ENCODE peak calls at places on chromosomes 7 and 10, in six cellular contexts. Z, H, Q, L, U and K are unnamed samples.

GRCh38 chr10:50152792-50153272 is 85.1 kb downstream of the WASHC2A start:
- DNase-seq in Z (no peak), H (peak; percentile 20), Q (peak; percentile 38), L (no peak), U (no peak), K (no peak)

GRCh38 chr10:28250782-28251181 is 52.1 kb downstream of the MPP7 start:
- DNase-seq in Z (no peak), H (no peak), Q (no peak), L (peak; percentile 40), U (peak; percentile 22), K (no peak)

GRCh38 chr10:127151981-127152699 is 44.3 kb downstream of the INSYN2A start:
- DNase-seq in Z (no peak), H (no peak), Q (no peak), L (no peak), U (no peak), K (no peak)

GRCh38 chr7:52668435-52668834 is 367.0 kb upstream of the POM121L12 start:
- DNase-seq in Z (no peak), H (no peak), Q (no peak), L (no peak), U (no peak), K (no peak)

GRCh38 chr7:158097511-158098124 is 490.0 kb downstream of the PTPRN2 start:
- DNase-seq in Z (no peak), H (no peak), Q (no peak), L (no peak), U (no peak), K (no peak)

GRCh38 chr10:114024876-114025609 is 18.6 kb upstream of the ADRB1 start:
- DNase-seq in Z (peak; percentile 25), H (no peak), Q (no peak), L (peak; percentile 42), U (no peak), K (no peak)

GRCh38 chr7:127983804-127984332 is 47.4 kb downstream of the LRRC4 start:
- DNase-seq in Z (no peak), H (no peak), Q (no peak), L (no peak), U (peak; percentile 45), K (no peak)

GRCh38 chr10:95262763-95263518 is 27.9 kb downstream of the PDLIM1 start:
- DNase-seq in Z (no peak), H (no peak), Q (no peak), L (no peak), U (no peak), K (no peak)

GRCh38 chr10:79193694-79194382 is 125.1 kb downstream of the ZMIZ1 start:
- DNase-seq in Z (peak; percentile 57), H (no peak), Q (no peak), L (no peak), U (no peak), K (no peak)

GRCh38 chr7:36521911-36522310 is 132.2 kb downstream of the ANLN start:
- DNase-seq in Z (no peak), H (no peak), Q (no peak), L (no peak), U (no peak), K (no peak)

GRCh38 chr10:119521443-119522204 is 20.9 kb downstream of the RGS10 start:
- DNase-seq in Z (no peak), H (no peak), Q (no peak), L (no peak), U (peak; percentile 59), K (no peak)

GRCh38 chr10:53298443-53298842 is 525.9 kb upstream of the MBL2 start:
- DNase-seq in Z (no peak), H (no peak), Q (no peak), L (no peak), U (no peak), K (no peak)

GRCh38 chr10:3486346-3487065 is 298.5 kb downstream of the KLF6 start:
- DNase-seq in Z (no peak), H (peak; percentile 93), Q (peak; percentile 85), L (no peak), U (peak; percentile 25), K (peak; percentile 88)

GRCh38 chr7:12802070-12802469 is 114.6 kb downstream of the ARL4A start:
- DNase-seq in Z (no peak), H (peak; percentile 69), Q (no peak), L (no peak), U (peak; percentile 37), K (no peak)

GRCh38 chr10:103660364-103661197 is 167.1 kb downstream of the NEURL1 start:
- DNase-seq in Z (peak; percentile 24), H (no peak), Q (no peak), L (no peak), U (peak; percentile 22), K (no peak)

DNA sequence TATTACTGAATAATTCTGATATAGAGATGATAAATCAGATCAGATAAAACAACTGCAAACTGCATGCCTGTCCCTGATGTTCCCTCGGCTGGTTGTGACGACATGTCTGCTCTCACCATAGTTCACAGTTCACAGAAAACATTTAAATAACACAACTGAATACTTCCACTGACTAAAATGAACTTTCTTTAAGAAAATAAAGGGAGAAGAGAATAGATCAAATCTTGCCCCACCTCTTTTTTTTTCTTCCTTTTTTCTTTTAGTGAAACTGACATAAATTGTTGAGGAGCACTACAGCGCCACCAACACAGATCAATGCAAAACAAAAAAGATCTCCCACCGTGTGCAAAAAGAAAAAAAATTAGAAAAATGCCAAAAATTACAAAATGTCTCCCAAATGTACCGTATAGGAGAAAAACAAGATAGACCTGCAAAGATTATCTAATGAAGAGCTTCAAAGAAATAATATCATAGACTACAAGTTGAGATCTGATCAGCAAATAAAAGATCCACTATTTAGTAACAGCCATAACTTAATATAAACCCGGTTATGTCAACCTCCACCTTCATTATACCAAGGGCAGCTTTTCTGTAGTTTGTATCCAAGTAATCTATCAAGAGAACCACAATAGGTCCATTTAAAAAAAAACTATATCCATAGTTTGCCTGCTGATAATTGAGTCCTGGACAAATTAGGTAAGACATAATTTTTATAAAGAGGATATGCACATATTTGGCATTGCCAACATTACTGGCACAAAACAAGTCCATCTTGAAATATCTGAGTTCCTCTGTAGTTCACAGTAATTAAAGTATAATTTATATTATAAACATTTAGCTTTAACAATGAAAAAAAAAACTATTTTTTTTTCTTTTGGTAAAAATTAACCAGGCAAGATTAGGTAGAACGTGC is 30.8 kb upstream of the EPC1 start:
- DNase-seq in Z (no peak), H (no peak), Q (peak; percentile 7), L (peak; percentile 41), U (peak; percentile 79), K (peak; percentile 30)
- TF ChIP-seq CTCF in Z (no peak), H (no peak), Q (peak; percentile 48), L (peak; percentile 55), U (no peak), K (peak; percentile 52)

DNA sequence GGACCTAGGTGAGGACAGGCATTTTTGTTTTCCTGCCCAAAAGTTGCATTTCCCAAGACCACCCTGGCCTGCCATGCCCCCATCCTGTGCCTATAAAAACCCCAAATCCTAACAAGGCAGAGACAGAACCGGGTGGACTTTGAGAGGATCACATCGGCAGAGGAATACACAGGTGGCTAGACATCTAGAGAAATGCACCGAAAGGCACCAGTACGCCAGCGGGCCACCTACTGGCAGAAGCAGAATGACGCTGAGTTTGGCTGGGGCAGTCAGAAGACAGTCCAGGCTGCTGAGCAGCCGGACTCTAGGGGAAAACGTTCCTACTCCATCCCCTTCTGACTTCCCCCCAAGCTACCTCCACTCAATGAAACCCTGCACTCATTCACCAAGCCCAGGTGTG is 2.8 kb downstream of the AKR1C4 start:
- DNase-seq in Z (no peak), H (no peak), Q (peak; percentile 10), L (no peak), U (no peak), K (no peak)
- TF ChIP-seq CTCF in Z (no peak), H (no peak), Q (peak; percentile 14), L (no peak), U (no peak), K (peak; percentile 32)

DNA sequence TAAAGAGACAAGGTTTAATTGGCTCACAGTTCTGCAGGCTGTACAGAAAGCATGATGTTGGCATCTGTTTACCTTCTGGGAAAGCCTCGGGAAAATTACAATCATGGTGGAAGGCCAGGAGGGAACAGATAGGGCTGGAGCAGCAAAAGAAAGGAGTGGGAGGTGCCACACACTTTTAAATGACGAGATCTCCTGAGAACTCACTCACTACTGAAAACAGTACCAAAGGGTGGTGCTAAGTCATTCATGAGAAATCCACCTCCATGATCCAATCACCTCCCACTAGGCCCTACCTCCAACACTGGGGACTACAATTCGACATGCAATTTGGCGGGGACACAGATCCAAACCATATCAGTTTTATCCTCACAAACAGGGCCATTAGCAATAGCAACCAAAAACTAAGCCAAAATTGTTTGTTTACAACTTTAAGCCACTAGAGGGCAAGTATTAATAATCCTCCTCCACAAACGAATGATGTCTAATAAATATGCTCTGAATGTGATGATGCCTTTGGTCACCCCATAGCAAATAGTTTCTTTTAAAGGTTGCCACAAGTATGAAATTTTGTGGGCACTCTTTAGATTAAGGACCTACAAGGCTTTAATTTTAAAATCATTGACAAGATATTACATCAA is 129.2 kb upstream of the NRBF2 start:
- DNase-seq in Z (no peak), H (no peak), Q (no peak), L (no peak), U (no peak), K (no peak)
- TF ChIP-seq CTCF in Z (no peak), H (no peak), Q (peak; percentile 42), L (peak; percentile 40), U (peak; percentile 16), K (peak; percentile 39)

GRCh38 chr10:99781734-99782429 is 558 bp upstream of the ABCC2 start:
- DNase-seq in Z (no peak), H (no peak), Q (no peak), L (no peak), U (peak; percentile 87), K (no peak)

GRCh38 chr10:99779335-99779734 is 3.1 kb upstream of the ABCC2 start:
- DNase-seq in Z (no peak), H (no peak), Q (no peak), L (no peak), U (peak; percentile 95), K (no peak)

GRCh38 chr10:99775850-99776249 is 6.6 kb upstream of the ABCC2 start:
- DNase-seq in Z (no peak), H (no peak), Q (no peak), L (no peak), U (peak; percentile 78), K (peak; percentile 80)

GRCh38 chr10:99782447-99783286 is at the start of gene ABCC2:
- DNase-seq in Z (no peak), H (no peak), Q (no peak), L (no peak), U (no peak), K (no peak)

GRCh38 chr10:99777918-99778716 is 4.3 kb upstream of the ABCC2 start:
- DNase-seq in Z (no peak), H (no peak), Q (peak; percentile 36), L (peak; percentile 17), U (peak; percentile 37), K (no peak)
- TF ChIP-seq CTCF in Z (no peak), H (no peak), Q (no peak), L (no peak), U (no peak), K (no peak)

GRCh38 chr7:42642699-42643098 is 269.2 kb downstream of the C7orf25 start:
- DNase-seq in Z (no peak), H (no peak), Q (no peak), L (no peak), U (no peak), K (no peak)

GRCh38 chr7:42645906-42646305 is 266.0 kb downstream of the C7orf25 start:
- DNase-seq in Z (no peak), H (no peak), Q (no peak), L (no peak), U (no peak), K (no peak)

DNA sequence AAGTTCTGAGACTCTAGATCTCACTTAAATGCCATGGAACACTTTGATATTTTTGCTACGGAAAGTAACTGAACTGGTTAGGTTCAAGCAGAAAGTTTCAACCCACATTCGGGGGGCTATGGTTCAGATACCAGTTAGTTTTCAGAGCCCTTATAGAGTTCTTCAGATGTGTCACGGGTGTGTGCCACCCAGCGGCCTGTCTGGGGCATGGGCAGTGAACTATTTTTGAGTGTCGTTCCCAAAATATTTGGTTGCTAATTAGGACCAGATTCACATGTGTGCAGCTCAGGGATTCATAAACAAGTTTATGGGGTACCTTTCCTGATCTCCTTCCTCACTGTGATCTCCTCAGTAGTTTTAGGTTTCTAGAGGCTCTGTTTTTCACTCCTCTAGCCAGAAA is 271.9 kb downstream of the C7orf25 start:
- DNase-seq in Z (no peak), H (no peak), Q (no peak), L (no peak), U (no peak), K (no peak)
- TF ChIP-seq CTCF in Z (no peak), H (no peak), Q (peak; percentile 16), L (no peak), U (no peak), K (peak; percentile 22)